ENCODE peak calls at places on chromosomes 1 and 21, in ten cellular contexts. U, X, K, F, E, N, L, Z, P and S are unnamed samples.

GRCh38 chr1:167627615-167627864 is 2.5 kb upstream of the RCSD1 start:
- DNase-seq in P (no peak), L (no peak), F (no peak), X (no peak), E (no peak), K (no peak), Z (no peak), N (no peak), U (no peak), S (no peak)

GRCh38 chr21:46646541-46647154 is 11.2 kb downstream of the PRMT2 start:
- DNase-seq in L (no peak), F (no peak), U (no peak), Z (no peak), N (no peak), E (no peak), K (no peak), X (no peak), P (no peak), S (no peak)

GRCh38 chr1:16187748-16188401 is 24.6 kb downstream of the ARHGEF19 start:
- DNase-seq in K (peak), F (peak), L (peak), E (peak), P (no peak), N (peak), U (peak), X (peak), Z (peak), S (peak)

GRCh38 chr1:6603851-6604558 is 1.3 kb upstream of the KLHL21 start:
- DNase-seq in U (peak), K (peak), F (no peak), N (peak), E (no peak), Z (no peak), L (peak), X (peak), P (peak), S (peak)

GRCh38 chr1:8477199-8477982 is 159.5 kb downstream of the SLC45A1 start:
- DNase-seq in Z (no peak), E (no peak), U (peak), K (peak), F (no peak), P (no peak), X (no peak), N (no peak), L (no peak), S (no peak)

GRCh38 chr1:172918478-172918877 is 132.3 kb downstream of the TNFSF18 start:
- DNase-seq in U (no peak), E (no peak), N (peak), F (no peak), X (no peak), K (no peak), L (no peak), P (no peak), Z (no peak), S (no peak)

GRCh38 chr1:157739229-157739901 is 37.6 kb downstream of the FCRL2 start:
- DNase-seq in K (no peak), E (no peak), Z (no peak), L (no peak), F (no peak), P (no peak), N (no peak), U (no peak), X (no peak), S (no peak)

GRCh38 chr1:220734571-220735326 is 13.4 kb upstream of the MTARC2 start:
- DNase-seq in E (no peak), X (no peak), K (peak), U (no peak), Z (peak), P (no peak), N (peak), F (no peak), L (no peak), S (no peak)

GRCh38 chr1:228463559-228464455 is 23.4 kb upstream of the RNF187 start:
- DNase-seq in K (peak), L (peak), N (no peak), U (peak), E (peak), X (peak), F (peak), Z (no peak), P (no peak), S (peak)

GRCh38 chr1:59020151-59020997 is 236.5 kb upstream of the JUN start:
- DNase-seq in K (peak), Z (peak), P (no peak), U (peak), E (no peak), X (no peak), F (peak), L (no peak), N (peak), S (peak)

GRCh38 chr1:58874757-58875755 is 91.2 kb upstream of the JUN start:
- DNase-seq in P (no peak), Z (no peak), N (peak), K (no peak), E (peak), L (peak), X (no peak), U (peak), F (no peak), S (peak)

GRCh38 chr21:32917392-32918135 is 108.2 kb upstream of the OLIG2 start:
- DNase-seq in N (no peak), E (no peak), Z (no peak), X (no peak), K (no peak), F (no peak), U (no peak), P (no peak), L (no peak), S (peak)

GRCh38 chr21:42158846-42159245 is 60.1 kb upstream of the ABCG1 start:
- DNase-seq in F (no peak), N (no peak), Z (no peak), L (no peak), P (peak), E (no peak), X (no peak), K (no peak), U (no peak), S (no peak)

GRCh38 chr1:215682232-215682631 is 115.1 kb downstream of the KCTD3 start:
- DNase-seq in N (peak), P (no peak), K (no peak), F (no peak), X (no peak), Z (peak), L (peak), E (no peak), U (no peak), S (no peak)

GRCh38 chr1:50822035-50822776 is 137.9 kb downstream of the FAF1 start:
- DNase-seq in P (no peak), F (no peak), E (no peak), K (no peak), N (no peak), Z (no peak), U (no peak), X (no peak), L (no peak), S (no peak)

GRCh38 chr1:44423706-44424546 is 18.9 kb downstream of the RNF220 start:
- DNase-seq in X (peak), Z (peak), K (peak), E (no peak), L (no peak), N (peak), F (no peak), P (no peak), U (no peak), S (no peak)

GRCh38 chr1:53378932-53379661 is 51.2 kb upstream of the LRP8 start:
- DNase-seq in X (peak), L (no peak), E (no peak), Z (no peak), F (no peak), K (no peak), P (peak), U (no peak), N (no peak), S (peak)

GRCh38 chr1:109425902-109426277 is 358 bp downstream of the PSMA5 start:
- DNase-seq in Z (peak), P (peak), U (peak), N (peak), F (no peak), X (no peak), K (peak), L (no peak), E (peak), S (peak)

GRCh38 chr21:37644666-37645065 is 271.6 kb downstream of the KCNJ6 start:
- DNase-seq in K (no peak), X (no peak), F (no peak), L (no peak), N (no peak), E (no peak), U (no peak), P (no peak), Z (no peak), S (no peak)

GRCh38 chr1:3336641-3337621 is 117.5 kb upstream of the ARHGEF16 start:
- DNase-seq in Z (peak), U (no peak), E (no peak), X (no peak), L (no peak), N (peak), P (no peak), K (no peak), F (no peak), S (no peak)

GRCh38 chr1:203486618-203487370 is 7.2 kb upstream of the OPTC start:
- DNase-seq in L (no peak), X (no peak), Z (no peak), F (no peak), U (no peak), P (no peak), N (no peak), E (no peak), K (no peak), S (no peak)

GRCh38 chr1:204829133-204829532 is 41.5 kb upstream of the NFASC start:
- DNase-seq in N (no peak), E (no peak), U (no peak), L (peak), P (no peak), X (no peak), K (peak), Z (no peak), F (no peak), S (no peak)

GRCh38 chr1:226814751-226815496 is 55.5 kb upstream of the PSEN2 start:
- DNase-seq in K (peak), F (no peak), P (peak), N (peak), Z (peak), L (peak), U (no peak), X (no peak), E (no peak), S (peak)

GRCh38 chr1:163120372-163120771 is 51.2 kb downstream of the RGS4 start:
- DNase-seq in K (no peak), E (no peak), Z (no peak), U (no peak), P (no peak), X (no peak), N (no peak), L (no peak), F (no peak), S (no peak)